ENCODE peak calls at places on chromosomes 4 and X, in six cellular contexts. S, P, F, V, M and X are unnamed samples.

GRCh38 chr4:123361195-123361861 is 35.3 kb upstream of the SPRY1 start:
- DNase-seq in S (no peak), P (no peak), F (no peak), V (no peak), M (no peak), X (no peak)

GRCh38 chrX:4263005-4263404 is 549.6 kb upstream of the PRKX start:
- DNase-seq in S (peak; percentile 16), P (no peak), F (no peak), V (no peak), M (no peak), X (no peak)

GRCh38 chrX:133654801-133655200 is 239.5 kb upstream of the GPC4 start:
- DNase-seq in S (no peak), P (no peak), F (no peak), V (no peak), M (no peak), X (no peak)

GRCh38 chrX:104343408-104344129 is 88.8 kb upstream of the ESX1 start:
- DNase-seq in S (peak; percentile 30), P (peak; percentile 49), F (peak; percentile 25), V (no peak), M (peak; percentile 43), X (no peak)

GRCh38 chrX:65677954-65678469 is 10.6 kb downstream of the MSN start:
- DNase-seq in S (no peak), P (no peak), F (no peak), V (no peak), M (no peak), X (no peak)

GRCh38 chr4:8261851-8262535 is 7.6 kb upstream of the HTRA3 start:
- DNase-seq in S (no peak), P (no peak), F (no peak), V (no peak), M (no peak), X (no peak)

GRCh38 chr4:185932491-185932890 is 120.5 kb upstream of the SORBS2 start:
- DNase-seq in S (no peak), P (no peak), F (no peak), V (no peak), M (no peak), X (no peak)

GRCh38 chr4:168787801-168788200 is 222.3 kb downstream of the CBR4 start:
- DNase-seq in S (no peak), P (no peak), F (no peak), V (no peak), M (no peak), X (no peak)

GRCh38 chr4:183098723-183099536 is at the start of gene WWC2:
- DNase-seq in S (peak; percentile 92), P (peak; percentile 83), F (peak; percentile 87), V (peak; percentile 40), M (peak; percentile 92), X (peak; percentile 21)

GRCh38 chr4:40845136-40845910 is 95.6 kb downstream of the NSUN7 start:
- DNase-seq in S (no peak), P (no peak), F (no peak), V (no peak), M (no peak), X (no peak)

GRCh38 chr4:115770046-115770543 is 656.7 kb upstream of the NDST4 start:
- DNase-seq in S (no peak), P (no peak), F (no peak), V (no peak), M (no peak), X (no peak)

GRCh38 chr4:5027366-5027765 is 8.1 kb upstream of the CYTL1 start:
- DNase-seq in S (no peak), P (no peak), F (no peak), V (no peak), M (no peak), X (no peak)

DNA sequence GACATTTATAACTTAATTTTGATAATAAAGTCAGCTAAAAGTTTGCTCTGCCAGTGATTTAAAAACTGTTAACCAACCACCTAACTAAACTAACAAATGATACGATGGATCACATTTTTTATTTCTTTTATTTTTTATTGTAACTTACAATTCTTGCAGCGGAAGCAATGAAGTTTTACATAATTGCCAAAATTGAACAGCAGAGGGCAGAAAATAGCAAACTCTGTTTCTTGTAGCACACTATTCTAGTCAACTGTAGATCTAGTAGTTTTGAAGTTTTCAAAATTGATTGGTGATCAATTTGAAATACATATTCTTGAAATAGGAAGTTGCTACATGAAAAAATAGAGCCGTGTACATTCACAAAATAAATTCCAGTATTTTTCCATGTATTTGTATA is 2.8 kb upstream of the GRIA2 start:
- DNase-seq in S (peak; percentile 32), P (peak; percentile 3), F (no peak), V (no peak), M (no peak), X (no peak)
- TF ChIP-seq TAF1 in S (no peak), P (no peak), F (no peak), V (no peak), M (no peak), X (no peak)

GRCh38 chr4:108053281-108053701 is 63.6 kb downstream of the HADH start:
- DNase-seq in S (no peak), P (no peak), F (no peak), V (no peak), M (no peak), X (no peak)

GRCh38 chr4:108058685-108059440 is 69.2 kb downstream of the HADH start:
- DNase-seq in S (no peak), P (peak; percentile 27), F (no peak), V (no peak), M (no peak), X (no peak)

GRCh38 chr4:108054025-108054424 is 64.3 kb downstream of the HADH start:
- DNase-seq in S (no peak), P (no peak), F (no peak), V (no peak), M (no peak), X (no peak)

GRCh38 chr4:108055787-108056186 is 66.1 kb downstream of the HADH start:
- DNase-seq in S (no peak), P (no peak), F (no peak), V (no peak), M (no peak), X (no peak)

DNA sequence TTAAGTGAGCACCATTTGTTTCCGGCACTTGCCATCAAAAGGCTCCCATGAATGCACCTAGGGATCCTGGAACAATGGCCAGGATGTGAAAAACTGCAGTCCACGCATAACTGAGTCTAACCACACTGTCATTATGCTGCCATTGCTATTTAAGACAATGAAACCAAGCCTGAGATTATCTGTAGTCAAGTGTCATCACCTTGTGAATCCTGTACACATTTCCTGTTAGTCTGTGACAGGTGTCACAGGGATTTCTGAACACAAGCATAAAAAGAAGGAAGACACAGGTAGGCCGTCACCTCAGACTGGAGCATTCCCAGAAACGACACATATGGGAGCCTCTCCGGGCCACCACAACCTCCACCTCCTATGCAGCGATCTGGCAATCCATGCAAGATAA is 66.7 kb downstream of the HADH start:
- DNase-seq in S (no peak), P (no peak), F (no peak), V (no peak), M (no peak), X (no peak)
- TF ChIP-seq POLR2AphosphoS5 in S (no peak), P (no peak), F (no peak), V (no peak), M (no peak), X (no peak)

DNA sequence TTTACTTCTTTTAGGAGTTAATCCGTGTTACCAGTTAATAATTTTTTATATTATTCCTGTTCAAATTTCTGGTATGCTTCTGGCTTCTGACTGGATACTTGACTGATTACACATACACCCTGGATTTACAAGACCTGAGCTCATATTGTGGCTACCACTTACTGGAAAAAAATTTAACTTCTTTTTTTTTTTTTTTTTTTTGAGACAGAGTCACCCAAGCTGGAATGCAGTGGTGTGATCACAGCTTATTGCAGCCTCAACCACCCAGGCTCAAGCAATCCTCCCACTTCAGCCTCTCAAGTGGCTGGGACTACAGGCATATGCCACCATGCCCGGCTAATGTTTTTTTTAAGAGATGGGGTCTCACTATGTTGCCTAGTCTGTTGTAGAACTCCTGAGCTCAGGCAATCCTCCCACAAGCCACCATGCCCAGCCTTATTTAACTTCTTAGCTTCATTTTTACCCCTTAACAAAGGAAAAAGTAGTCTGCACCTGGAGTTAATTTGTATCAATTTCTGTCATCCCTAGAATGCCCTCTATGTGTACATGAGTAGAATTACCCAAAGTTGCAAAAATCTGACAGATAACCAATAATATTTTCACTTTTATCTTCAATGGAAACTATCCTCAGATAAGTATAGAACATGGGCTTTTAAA is 50.3 kb downstream of the TMEM165 start:
- DNase-seq in S (no peak), P (no peak), F (no peak), V (no peak), M (no peak), X (no peak)
- TF ChIP-seq TAF1 in S (no peak), P (no peak), F (no peak), V (no peak), M (no peak), X (no peak)

GRCh38 chrX:24019448-24019847 is 7.5 kb downstream of the KLHL15 start:
- DNase-seq in S (no peak), P (no peak), F (no peak), V (no peak), M (no peak), X (no peak)

GRCh38 chrX:24014388-24015018 is 12.5 kb downstream of the KLHL15 start:
- DNase-seq in S (no peak), P (no peak), F (no peak), V (no peak), M (no peak), X (no peak)

GRCh38 chrX:24020280-24020876 is 6.6 kb downstream of the KLHL15 start:
- DNase-seq in S (no peak), P (no peak), F (no peak), V (no peak), M (no peak), X (no peak)

GRCh38 chrX:24012266-24012665 is 14.7 kb downstream of the KLHL15 start:
- DNase-seq in S (no peak), P (no peak), F (no peak), V (no peak), M (no peak), X (no peak)

DNA sequence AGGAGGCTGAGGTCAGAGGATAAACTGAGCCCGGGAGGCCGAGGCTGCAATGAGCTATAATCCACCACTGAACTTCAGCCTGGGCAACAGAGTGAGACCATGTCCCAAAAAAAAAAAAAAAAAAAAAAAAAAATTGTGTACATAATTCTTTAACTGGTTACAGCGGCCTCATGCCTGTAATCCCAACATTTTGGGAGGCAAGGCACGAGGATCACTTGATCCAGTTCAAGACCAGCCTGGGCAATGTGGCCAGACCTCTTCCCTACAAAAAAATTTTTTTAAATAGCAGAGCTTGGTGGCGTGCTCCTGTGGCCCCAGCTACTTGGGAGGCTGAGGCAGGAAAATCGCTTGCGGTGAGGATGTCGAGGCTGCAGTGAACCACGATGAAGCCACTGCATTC is 9.3 kb downstream of the KLHL15 start:
- DNase-seq in S (no peak), P (no peak), F (no peak), V (no peak), M (no peak), X (no peak)
- TF ChIP-seq POLR2AphosphoS5 in S (no peak), P (no peak), F (no peak), V (no peak), M (no peak), X (no peak)

GRCh38 chrX:155061770-155062169 is 9.2 kb downstream of the CMC4 start:
- DNase-seq in S (no peak), P (no peak), F (no peak), V (no peak), M (no peak), X (no peak)

GRCh38 chrX:155070038-155070437 is 898 bp downstream of the CMC4 start:
- DNase-seq in S (no peak), P (no peak), F (no peak), V (no peak), M (no peak), X (no peak)

GRCh38 chrX:155068165-155068564 is 2.8 kb downstream of the CMC4 start:
- DNase-seq in S (no peak), P (peak; percentile 46), F (no peak), V (no peak), M (no peak), X (no peak)

GRCh38 chrX:155069414-155069813 is 1.5 kb downstream of the CMC4 start:
- DNase-seq in S (no peak), P (no peak), F (no peak), V (no peak), M (no peak), X (no peak)

GRCh38 chrX:155065035-155065734 is 5.8 kb downstream of the CMC4 start:
- DNase-seq in S (no peak), P (no peak), F (no peak), V (no peak), M (no peak), X (no peak)
- TF ChIP-seq TAF1 in S (no peak), P (no peak), F (no peak), V (no peak), M (no peak), X (no peak)